ENCODE peak calls at places on chromosomes 6 and 20, in eight cellular contexts. One of them, this sample, is unnamed.

GRCh38 chr20:51893723-51894122 is 91.4 kb upstream of the SALL4 start:
- DNase-seq in tibial nerve: no peak
- DNase-seq in A549: no peak
- DNase-seq in suprapubic skin: no peak
- DNase-seq in cardiac muscle cell: no peak
- DNase-seq in brain microvascular endothelial cell: no peak
- DNase-seq in fibroblast of the aortic adventitia: no peak
- DNase-seq in prostate gland: no peak
- DNase-seq in this sample: no peak

GRCh38 chr6:89385156-89385667 is 26.9 kb downstream of the RRAGD start:
- DNase-seq in tibial nerve: no peak
- DNase-seq in A549: no peak
- DNase-seq in suprapubic skin: no peak
- DNase-seq in cardiac muscle cell: peak; percentile 46
- DNase-seq in brain microvascular endothelial cell: no peak
- DNase-seq in fibroblast of the aortic adventitia: peak; percentile 77
- DNase-seq in prostate gland: peak; percentile 71
- DNase-seq in this sample: no peak

GRCh38 chr6:149153100-149153499 is 164.4 kb upstream of the TAB2 start:
- DNase-seq in tibial nerve: no peak
- DNase-seq in A549: no peak
- DNase-seq in suprapubic skin: no peak
- DNase-seq in cardiac muscle cell: no peak
- DNase-seq in brain microvascular endothelial cell: no peak
- DNase-seq in fibroblast of the aortic adventitia: no peak
- DNase-seq in prostate gland: no peak
- DNase-seq in this sample: no peak

GRCh38 chr6:1392813-1393640 is 3.7 kb downstream of the FOXF2 start:
- DNase-seq in tibial nerve: no peak
- DNase-seq in A549: no peak
- DNase-seq in suprapubic skin: peak; percentile 61
- DNase-seq in cardiac muscle cell: no peak
- DNase-seq in brain microvascular endothelial cell: no peak
- DNase-seq in fibroblast of the aortic adventitia: no peak
- DNase-seq in prostate gland: no peak
- DNase-seq in this sample: no peak

GRCh38 chr20:46757135-46757534 is 47.7 kb downstream of the SLC2A10 start:
- DNase-seq in tibial nerve: no peak
- DNase-seq in A549: no peak
- DNase-seq in suprapubic skin: no peak
- DNase-seq in cardiac muscle cell: no peak
- DNase-seq in brain microvascular endothelial cell: no peak
- DNase-seq in fibroblast of the aortic adventitia: no peak
- DNase-seq in prostate gland: no peak
- DNase-seq in this sample: no peak

GRCh38 chr6:79671605-79672266 is 40.6 kb downstream of the SH3BGRL2 start:
- DNase-seq in tibial nerve: no peak
- DNase-seq in A549: no peak
- DNase-seq in suprapubic skin: no peak
- DNase-seq in cardiac muscle cell: no peak
- DNase-seq in brain microvascular endothelial cell: peak; percentile 33
- DNase-seq in fibroblast of the aortic adventitia: peak; percentile 13
- DNase-seq in prostate gland: peak; percentile 59
- DNase-seq in this sample: no peak

GRCh38 chr6:150320450-150320849 is 48.4 kb upstream of the IYD start:
- DNase-seq in tibial nerve: no peak
- DNase-seq in A549: no peak
- DNase-seq in suprapubic skin: no peak
- DNase-seq in cardiac muscle cell: peak; percentile 67
- DNase-seq in brain microvascular endothelial cell: no peak
- DNase-seq in fibroblast of the aortic adventitia: peak; percentile 46
- DNase-seq in prostate gland: peak; percentile 77
- DNase-seq in this sample: peak; percentile 71

GRCh38 chr20:6240059-6240458 is 117.2 kb upstream of the FERMT1 start:
- DNase-seq in tibial nerve: no peak
- DNase-seq in A549: no peak
- DNase-seq in suprapubic skin: no peak
- DNase-seq in cardiac muscle cell: no peak
- DNase-seq in brain microvascular endothelial cell: no peak
- DNase-seq in fibroblast of the aortic adventitia: no peak
- DNase-seq in prostate gland: no peak
- DNase-seq in this sample: no peak

GRCh38 chr20:59164681-59165388 is 1.2 kb downstream of the ZNF831 start:
- DNase-seq in tibial nerve: no peak
- DNase-seq in A549: no peak
- DNase-seq in suprapubic skin: no peak
- DNase-seq in cardiac muscle cell: no peak
- DNase-seq in brain microvascular endothelial cell: no peak
- DNase-seq in fibroblast of the aortic adventitia: no peak
- DNase-seq in prostate gland: no peak
- DNase-seq in this sample: no peak

GRCh38 chr20:45408646-45409213 is 641 bp downstream of the DBNDD2 start:
- DNase-seq in tibial nerve: no peak
- DNase-seq in A549: no peak
- DNase-seq in suprapubic skin: no peak
- DNase-seq in cardiac muscle cell: no peak
- DNase-seq in brain microvascular endothelial cell: no peak
- DNase-seq in fibroblast of the aortic adventitia: no peak
- DNase-seq in prostate gland: no peak
- DNase-seq in this sample: no peak

GRCh38 chr6:11460001-11460668 is 77.4 kb upstream of the TMEM170B start:
- DNase-seq in tibial nerve: no peak
- DNase-seq in A549: no peak
- DNase-seq in suprapubic skin: no peak
- DNase-seq in cardiac muscle cell: peak; percentile 56
- DNase-seq in brain microvascular endothelial cell: peak; percentile 24
- DNase-seq in fibroblast of the aortic adventitia: peak; percentile 21
- DNase-seq in prostate gland: no peak
- DNase-seq in this sample: no peak

GRCh38 chr20:23349338-23350006 is 1.1 kb upstream of the NXT1 start:
- DNase-seq in tibial nerve: no peak
- DNase-seq in A549: peak; percentile 68
- DNase-seq in suprapubic skin: no peak
- DNase-seq in cardiac muscle cell: no peak
- DNase-seq in brain microvascular endothelial cell: no peak
- DNase-seq in fibroblast of the aortic adventitia: peak; percentile 63
- DNase-seq in prostate gland: no peak
- DNase-seq in this sample: no peak

GRCh38 chr6:139407718-139408222 is 33.3 kb upstream of the CITED2 start:
- DNase-seq in tibial nerve: no peak
- DNase-seq in A549: no peak
- DNase-seq in suprapubic skin: no peak
- DNase-seq in cardiac muscle cell: peak; percentile 80
- DNase-seq in brain microvascular endothelial cell: peak; percentile 90
- DNase-seq in fibroblast of the aortic adventitia: peak; percentile 99
- DNase-seq in prostate gland: no peak
- DNase-seq in this sample: no peak

GRCh38 chr6:152316024-152316423 is 321.1 kb downstream of the SYNE1 start:
- DNase-seq in tibial nerve: no peak
- DNase-seq in A549: no peak
- DNase-seq in suprapubic skin: no peak
- DNase-seq in cardiac muscle cell: peak; percentile 74
- DNase-seq in brain microvascular endothelial cell: peak; percentile 89
- DNase-seq in fibroblast of the aortic adventitia: peak; percentile 51
- DNase-seq in prostate gland: no peak
- DNase-seq in this sample: peak; percentile 72

GRCh38 chr6:1485678-1486077 is 96.3 kb downstream of the FOXF2 start:
- DNase-seq in tibial nerve: no peak
- DNase-seq in A549: peak; percentile 75
- DNase-seq in suprapubic skin: no peak
- DNase-seq in cardiac muscle cell: peak; percentile 80
- DNase-seq in brain microvascular endothelial cell: peak; percentile 89
- DNase-seq in fibroblast of the aortic adventitia: peak; percentile 94
- DNase-seq in prostate gland: no peak
- DNase-seq in this sample: no peak

GRCh38 chr6:131523988-131524673 is 48.9 kb upstream of the ARG1 start:
- DNase-seq in tibial nerve: no peak
- DNase-seq in A549: no peak
- DNase-seq in suprapubic skin: no peak
- DNase-seq in cardiac muscle cell: no peak
- DNase-seq in brain microvascular endothelial cell: no peak
- DNase-seq in fibroblast of the aortic adventitia: no peak
- DNase-seq in prostate gland: no peak
- DNase-seq in this sample: no peak

GRCh38 chr6:52351879-52352238 is 10.1 kb upstream of the PAQR8 start:
- DNase-seq in tibial nerve: no peak
- DNase-seq in A549: no peak
- DNase-seq in suprapubic skin: no peak
- DNase-seq in cardiac muscle cell: no peak
- DNase-seq in brain microvascular endothelial cell: no peak
- DNase-seq in fibroblast of the aortic adventitia: no peak
- DNase-seq in prostate gland: no peak
- DNase-seq in this sample: no peak

GRCh38 chr6:75849329-75850025 is 100.4 kb downstream of the MYO6 start:
- DNase-seq in tibial nerve: no peak
- DNase-seq in A549: no peak
- DNase-seq in suprapubic skin: no peak
- DNase-seq in cardiac muscle cell: no peak
- DNase-seq in brain microvascular endothelial cell: no peak
- DNase-seq in fibroblast of the aortic adventitia: no peak
- DNase-seq in prostate gland: peak; percentile 66
- DNase-seq in this sample: no peak

GRCh38 chr20:38121741-38122140 is 43.3 kb downstream of the TGM2 start:
- DNase-seq in tibial nerve: no peak
- DNase-seq in A549: no peak
- DNase-seq in suprapubic skin: no peak
- DNase-seq in cardiac muscle cell: no peak
- DNase-seq in brain microvascular endothelial cell: no peak
- DNase-seq in fibroblast of the aortic adventitia: no peak
- DNase-seq in prostate gland: no peak
- DNase-seq in this sample: peak; percentile 7

GRCh38 chr6:150987371-150987828 is 121.9 kb downstream of the MTHFD1L start:
- DNase-seq in tibial nerve: no peak
- DNase-seq in A549: no peak
- DNase-seq in suprapubic skin: no peak
- DNase-seq in cardiac muscle cell: no peak
- DNase-seq in brain microvascular endothelial cell: no peak
- DNase-seq in fibroblast of the aortic adventitia: no peak
- DNase-seq in prostate gland: no peak
- DNase-seq in this sample: no peak

GRCh38 chr6:170210026-170210390 is 80.9 kb downstream of the DLL1 start:
- DNase-seq in tibial nerve: no peak
- DNase-seq in A549: no peak
- DNase-seq in suprapubic skin: peak; percentile 76
- DNase-seq in cardiac muscle cell: no peak
- DNase-seq in brain microvascular endothelial cell: no peak
- DNase-seq in fibroblast of the aortic adventitia: no peak
- DNase-seq in prostate gland: no peak
- DNase-seq in this sample: no peak

DNA sequence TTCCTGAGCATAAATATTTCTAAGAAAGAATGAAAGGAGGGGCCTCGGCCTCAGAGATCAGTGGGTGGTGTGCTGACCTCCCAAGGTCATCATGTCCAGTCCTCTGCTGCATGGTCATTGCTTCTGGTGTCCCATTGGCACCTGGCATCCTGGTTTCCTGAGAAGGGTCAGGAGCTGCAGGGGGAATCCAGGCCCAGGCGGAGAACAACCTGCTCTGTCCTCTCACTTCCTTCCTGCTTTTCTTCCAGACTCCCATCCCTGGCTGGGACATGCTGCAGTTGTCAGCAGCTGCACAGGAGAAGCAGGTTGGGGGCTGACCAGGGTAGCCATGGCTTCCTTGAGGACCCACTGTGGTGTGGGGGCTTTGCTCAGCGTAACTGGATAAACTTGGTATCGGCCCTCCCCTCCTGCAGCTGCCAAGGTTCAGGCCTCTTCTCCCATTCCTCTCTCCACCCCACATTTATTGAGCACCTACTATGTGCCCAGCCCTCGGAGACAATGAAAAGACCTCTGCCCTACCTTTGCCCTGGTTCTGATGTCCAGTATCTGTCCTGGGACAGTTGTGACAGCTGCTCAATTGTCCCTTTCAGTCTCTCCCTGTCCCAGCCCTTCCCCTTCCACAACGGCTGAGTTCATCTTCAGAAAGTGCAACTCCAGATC is 155.2 kb downstream of the CEBPB start:
- DNase-seq in tibial nerve: no peak
- DNase-seq in A549: no peak
- DNase-seq in suprapubic skin: no peak
- DNase-seq in cardiac muscle cell: no peak
- DNase-seq in brain microvascular endothelial cell: no peak
- DNase-seq in fibroblast of the aortic adventitia: no peak
- DNase-seq in prostate gland: no peak
- DNase-seq in this sample: no peak
- H3K4me3 ChIP-seq in tibial nerve: no peak overlapping the region
- H3K4me3 ChIP-seq in A549: no peak overlapping the region
- H3K4me3 ChIP-seq in suprapubic skin: peak overlapping the region; percentile 21
- H3K4me3 ChIP-seq in cardiac muscle cell: no peak overlapping the region
- H3K4me3 ChIP-seq in brain microvascular endothelial cell: no peak overlapping the region
- H3K4me3 ChIP-seq in fibroblast of the aortic adventitia: no peak overlapping the region
- H3K4me3 ChIP-seq in prostate gland: no peak overlapping the region
- H3K4me3 ChIP-seq in this sample: no peak overlapping the region

GRCh38 chr6:20847904-20848303 is 313.6 kb downstream of the CDKAL1 start:
- DNase-seq in tibial nerve: no peak
- DNase-seq in A549: no peak
- DNase-seq in suprapubic skin: no peak
- DNase-seq in cardiac muscle cell: no peak
- DNase-seq in brain microvascular endothelial cell: no peak
- DNase-seq in fibroblast of the aortic adventitia: no peak
- DNase-seq in prostate gland: no peak
- DNase-seq in this sample: no peak
- H3K4me3 ChIP-seq in tibial nerve: no peak overlapping the region
- H3K4me3 ChIP-seq in A549: no peak overlapping the region
- H3K4me3 ChIP-seq in suprapubic skin: no peak overlapping the region
- H3K4me3 ChIP-seq in cardiac muscle cell: no peak overlapping the region
- H3K4me3 ChIP-seq in brain microvascular endothelial cell: no peak overlapping the region
- H3K4me3 ChIP-seq in fibroblast of the aortic adventitia: no peak overlapping the region
- H3K4me3 ChIP-seq in prostate gland: no peak overlapping the region
- H3K4me3 ChIP-seq in this sample: no peak overlapping the region

DNA sequence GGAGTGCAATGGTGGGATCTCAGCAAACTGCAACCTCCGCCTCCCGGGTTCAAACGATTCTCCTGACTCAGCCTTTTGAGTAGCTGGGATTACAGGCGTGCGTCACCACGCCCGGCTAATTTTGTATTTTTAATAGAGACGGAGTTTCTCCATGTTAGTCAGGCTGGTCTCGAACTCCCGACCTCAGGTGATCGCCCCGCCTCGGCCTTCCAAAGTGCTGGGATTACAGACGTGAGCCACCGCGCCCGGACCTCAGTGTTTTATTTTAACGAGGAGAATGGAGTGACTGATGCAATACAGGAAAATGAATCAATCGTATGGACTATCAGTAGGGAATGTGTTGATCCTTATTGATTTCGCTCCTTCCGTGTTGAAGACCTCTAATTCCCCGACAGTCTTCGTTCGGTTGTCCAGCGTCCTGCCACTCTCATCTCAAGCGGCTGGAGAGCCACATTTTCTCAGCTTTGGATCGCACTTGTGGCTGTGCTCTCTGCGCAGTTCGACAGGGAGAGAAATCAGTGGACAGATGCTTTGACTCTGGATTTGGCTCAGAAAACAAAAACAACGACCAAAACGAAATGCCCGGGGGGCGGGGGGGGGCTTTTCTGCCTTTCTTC is 166.2 kb downstream of the TRIM27 start:
- DNase-seq in tibial nerve: no peak
- DNase-seq in A549: no peak
- DNase-seq in suprapubic skin: no peak
- DNase-seq in cardiac muscle cell: no peak
- DNase-seq in brain microvascular endothelial cell: peak; percentile 53
- DNase-seq in fibroblast of the aortic adventitia: no peak
- DNase-seq in prostate gland: no peak
- DNase-seq in this sample: no peak
- H3K4me3 ChIP-seq in tibial nerve: no peak overlapping the region
- H3K4me3 ChIP-seq in A549: peak overlapping the region; percentile 60
- H3K4me3 ChIP-seq in suprapubic skin: no peak overlapping the region
- H3K4me3 ChIP-seq in cardiac muscle cell: no peak overlapping the region
- H3K4me3 ChIP-seq in brain microvascular endothelial cell: peak overlapping the region; percentile 37
- H3K4me3 ChIP-seq in fibroblast of the aortic adventitia: peak overlapping the region; percentile 28
- H3K4me3 ChIP-seq in prostate gland: no peak overlapping the region
- H3K4me3 ChIP-seq in this sample: no peak overlapping the region

GRCh38 chr20:43460172-43460829 is 2.6 kb downstream of the SRSF6 start:
- DNase-seq in tibial nerve: no peak
- DNase-seq in A549: no peak
- DNase-seq in suprapubic skin: peak; percentile 31
- DNase-seq in cardiac muscle cell: no peak
- DNase-seq in brain microvascular endothelial cell: no peak
- DNase-seq in fibroblast of the aortic adventitia: no peak
- DNase-seq in prostate gland: no peak
- DNase-seq in this sample: no peak
- H3K4me3 ChIP-seq in tibial nerve: no peak overlapping the region
- H3K4me3 ChIP-seq in A549: no peak overlapping the region
- H3K4me3 ChIP-seq in suprapubic skin: no peak overlapping the region
- H3K4me3 ChIP-seq in cardiac muscle cell: no peak overlapping the region
- H3K4me3 ChIP-seq in brain microvascular endothelial cell: no peak overlapping the region
- H3K4me3 ChIP-seq in fibroblast of the aortic adventitia: no peak overlapping the region
- H3K4me3 ChIP-seq in prostate gland: no peak overlapping the region
- H3K4me3 ChIP-seq in this sample: no peak overlapping the region

This sample was measured in heart left ventricle.